ENCODE peak calls at places on chromosomes 7 and 10, in five cellular contexts. G is neuronal stem cell, T is H9, P is H1, E is mesenchymal stem cell. M is an unnamed sample.

GRCh38 chr7:37234928-37235327 is 213.7 kb downstream of the ELMO1 start:
- DNase-seq in G (peak), T (no peak), P (no peak), E (peak), M (no peak)

GRCh38 chr7:85806321-85806720 is 619.5 kb upstream of the SEMA3D start:
- DNase-seq in G (no peak), T (peak), P (no peak), E (no peak), M (no peak)

GRCh38 chr10:72145657-72146450 is 57.5 kb upstream of the SPOCK2 start:
- DNase-seq in G (peak), T (peak), P (no peak), E (no peak), M (no peak)

GRCh38 chr7:74627699-74628411 is 29.7 kb upstream of the GTF2I start:
- DNase-seq in G (peak), T (peak), P (no peak), E (no peak), M (no peak)

GRCh38 chr7:136869006-136869961 is 832 bp downstream of the CHRM2 start:
- DNase-seq in G (peak), T (peak), P (no peak), E (peak), M (no peak)

GRCh38 chr7:43678315-43678714 is 51.0 kb downstream of the COA1 start:
- DNase-seq in G (no peak), T (no peak), P (no peak), E (no peak), M (no peak)

GRCh38 chr10:60910543-60910942 is 33.4 kb downstream of the RHOBTB1 start:
- DNase-seq in G (no peak), T (no peak), P (no peak), E (no peak), M (peak)

GRCh38 chr7:15561840-15562239 is at the start of gene AGMO:
- DNase-seq in G (peak), T (no peak), P (no peak), E (no peak), M (no peak)

GRCh38 chr10:49465717-49466116 is 69.8 kb upstream of the DRGX start:
- DNase-seq in G (no peak), T (no peak), P (no peak), E (no peak), M (no peak)

GRCh38 chr10:29956335-29956924 is 103.0 kb downstream of the JCAD start:
- DNase-seq in G (no peak), T (no peak), P (no peak), E (no peak), M (no peak)

GRCh38 chr7:3897430-3898385 is 596.7 kb downstream of the SDK1 start:
- DNase-seq in G (no peak), T (no peak), P (no peak), E (peak), M (peak)

GRCh38 chr7:104093127-104093526 is 103.7 kb upstream of the RELN start:
- DNase-seq in G (no peak), T (no peak), P (no peak), E (no peak), M (no peak)

GRCh38 chr7:36209814-36210183 is 56.7 kb downstream of the EEPD1 start:
- DNase-seq in G (no peak), T (no peak), P (no peak), E (no peak), M (no peak)

GRCh38 chr10:72353028-72353962 is 1.4 kb downstream of the DNAJB12 start:
- DNase-seq in G (no peak), T (no peak), P (no peak), E (peak), M (no peak)

GRCh38 chr10:6701289-6701688 is 121.2 kb upstream of the PRKCQ start:
- DNase-seq in G (no peak), T (peak), P (no peak), E (no peak), M (no peak)

GRCh38 chr7:121446526-121446925 is 50.4 kb upstream of the FAM3C start:
- DNase-seq in G (no peak), T (no peak), P (no peak), E (no peak), M (peak)

GRCh38 chr7:7739718-7740355 is 21.4 kb upstream of the RPA3 start:
- DNase-seq in G (peak), T (no peak), P (no peak), E (no peak), M (no peak)

GRCh38 chr7:7745966-7746365 is 27.6 kb upstream of the RPA3 start:
- DNase-seq in G (no peak), T (no peak), P (no peak), E (no peak), M (no peak)

GRCh38 chr7:7742223-7742622 is 23.8 kb upstream of the RPA3 start:
- DNase-seq in G (no peak), T (peak), P (no peak), E (no peak), M (no peak)

GRCh38 chr7:7746419-7746818 is 28.0 kb upstream of the RPA3 start:
- DNase-seq in G (no peak), T (no peak), P (no peak), E (no peak), M (no peak)

DNA sequence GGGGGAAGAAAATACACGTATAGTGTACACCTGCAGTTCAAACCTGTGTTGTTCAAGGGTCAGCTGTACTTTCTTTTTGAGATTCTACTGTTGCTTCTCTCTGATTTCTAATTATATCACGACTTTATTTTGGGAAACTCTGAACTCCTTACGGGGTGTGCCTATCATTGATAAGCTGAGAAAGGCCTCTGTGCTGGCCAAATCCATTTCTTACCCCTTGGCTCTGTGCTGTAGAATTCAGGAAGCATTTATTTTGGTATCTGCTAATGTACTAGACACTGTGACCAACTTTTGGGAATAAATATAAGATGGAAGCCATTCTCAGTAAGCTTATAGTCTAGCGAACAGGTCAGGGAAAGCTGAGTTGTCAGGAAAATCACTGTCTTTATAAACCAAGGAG is 26.9 kb upstream of the RPA3 start:
- DNase-seq in G (no peak), T (no peak), P (no peak), E (no peak), M (no peak)
- H2BK12ac ChIP-seq in G (no peak), T (no peak), P (no peak), E (no peak), M (no peak)

GRCh38 chr7:19203686-19204085 is 58.5 kb upstream of the FERD3L start:
- DNase-seq in G (no peak), T (no peak), P (no peak), E (no peak), M (peak)
- H2BK12ac ChIP-seq in G (no peak), T (no peak), P (no peak), E (no peak), M (no peak)

DNA sequence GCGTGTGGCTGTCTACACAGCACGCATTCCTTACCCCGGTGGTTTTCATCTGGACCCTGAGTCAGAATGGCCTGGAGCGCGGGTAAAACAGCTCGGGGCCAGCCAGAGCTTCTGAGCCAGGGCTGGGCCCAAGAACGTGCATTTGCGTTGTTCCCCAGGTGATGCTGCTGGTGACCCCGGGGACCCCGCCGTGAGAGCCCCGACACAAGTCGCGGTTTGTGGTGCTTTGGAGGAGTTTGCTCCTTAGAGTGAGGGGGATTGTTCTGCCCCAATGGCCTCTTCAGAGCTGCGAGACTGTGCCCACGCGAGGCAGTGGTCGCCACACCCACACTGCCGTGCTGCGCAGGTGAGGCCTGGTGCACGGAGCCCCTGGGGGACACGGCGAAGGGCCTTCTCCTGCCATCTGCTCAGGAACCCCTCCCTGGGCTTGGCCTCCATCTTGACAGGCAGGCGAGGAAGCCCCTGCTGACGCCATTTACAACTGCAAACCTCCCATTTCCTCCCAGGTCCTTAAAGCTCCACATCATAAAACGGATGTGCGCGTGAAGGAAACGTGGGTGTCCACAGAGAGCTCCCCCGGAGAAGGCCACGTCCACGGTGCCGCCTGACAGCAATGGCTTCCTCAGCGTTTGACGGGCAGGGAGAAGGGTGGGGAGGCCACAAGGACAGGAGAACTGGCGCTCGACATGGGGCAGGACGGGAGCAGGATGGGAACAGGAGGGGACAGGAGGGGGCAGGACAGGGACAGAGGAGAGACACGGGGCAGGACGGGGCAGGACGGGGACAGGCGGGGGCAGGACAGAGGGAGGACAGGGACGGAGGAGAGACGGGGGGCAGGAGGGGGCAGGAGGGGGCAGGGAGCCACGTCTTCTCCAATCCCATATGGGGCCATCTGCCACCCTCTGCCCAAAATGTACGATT is 477.2 kb downstream of the DNAJB6 start:
- DNase-seq in G (no peak), T (no peak), P (no peak), E (no peak), M (no peak)
- H2BK12ac ChIP-seq in G (peak), T (no peak), P (peak), E (no peak), M (no peak)

GRCh38 chr10:12622016-12622415 is 272.7 kb downstream of the CAMK1D start:
- DNase-seq in G (no peak), T (no peak), P (no peak), E (no peak), M (no peak)
- H2BK12ac ChIP-seq in G (no peak), T (no peak), P (no peak), E (no peak), M (no peak)

GRCh38 chr7:133528796-133529195 is 275.9 kb downstream of the EXOC4 start:
- DNase-seq in G (no peak), T (no peak), P (no peak), E (no peak), M (no peak)

GRCh38 chr7:133530682-133531081 is 277.8 kb downstream of the EXOC4 start:
- DNase-seq in G (no peak), T (no peak), P (no peak), E (no peak), M (no peak)

GRCh38 chr7:133535308-133535707 is 282.4 kb downstream of the EXOC4 start:
- DNase-seq in G (no peak), T (no peak), P (no peak), E (no peak), M (peak)

GRCh38 chr7:133534816-133535215 is 281.9 kb downstream of the EXOC4 start:
- DNase-seq in G (no peak), T (no peak), P (no peak), E (no peak), M (no peak)

DNA sequence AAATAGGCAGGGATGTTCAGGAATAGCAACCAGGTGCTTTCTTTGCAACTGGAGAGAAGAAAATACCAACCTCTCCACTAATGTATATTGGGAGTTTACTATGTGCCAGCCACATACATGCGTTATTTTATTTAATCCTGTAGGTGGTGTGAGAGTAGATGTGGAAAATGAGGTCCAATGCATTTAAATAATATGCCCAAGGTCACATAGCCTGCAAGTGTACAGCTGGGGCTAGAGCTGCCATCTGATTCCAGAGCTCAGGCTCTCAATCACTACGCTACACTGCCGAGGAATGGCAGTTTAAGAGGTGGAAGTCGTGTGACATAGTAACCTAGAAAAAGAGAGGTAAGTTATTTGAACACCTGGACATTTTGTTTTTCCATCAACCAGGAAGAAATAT is 277.0 kb downstream of the EXOC4 start:
- DNase-seq in G (no peak), T (no peak), P (no peak), E (no peak), M (no peak)
- H2BK12ac ChIP-seq in G (no peak), T (no peak), P (no peak), E (no peak), M (no peak)

DNA sequence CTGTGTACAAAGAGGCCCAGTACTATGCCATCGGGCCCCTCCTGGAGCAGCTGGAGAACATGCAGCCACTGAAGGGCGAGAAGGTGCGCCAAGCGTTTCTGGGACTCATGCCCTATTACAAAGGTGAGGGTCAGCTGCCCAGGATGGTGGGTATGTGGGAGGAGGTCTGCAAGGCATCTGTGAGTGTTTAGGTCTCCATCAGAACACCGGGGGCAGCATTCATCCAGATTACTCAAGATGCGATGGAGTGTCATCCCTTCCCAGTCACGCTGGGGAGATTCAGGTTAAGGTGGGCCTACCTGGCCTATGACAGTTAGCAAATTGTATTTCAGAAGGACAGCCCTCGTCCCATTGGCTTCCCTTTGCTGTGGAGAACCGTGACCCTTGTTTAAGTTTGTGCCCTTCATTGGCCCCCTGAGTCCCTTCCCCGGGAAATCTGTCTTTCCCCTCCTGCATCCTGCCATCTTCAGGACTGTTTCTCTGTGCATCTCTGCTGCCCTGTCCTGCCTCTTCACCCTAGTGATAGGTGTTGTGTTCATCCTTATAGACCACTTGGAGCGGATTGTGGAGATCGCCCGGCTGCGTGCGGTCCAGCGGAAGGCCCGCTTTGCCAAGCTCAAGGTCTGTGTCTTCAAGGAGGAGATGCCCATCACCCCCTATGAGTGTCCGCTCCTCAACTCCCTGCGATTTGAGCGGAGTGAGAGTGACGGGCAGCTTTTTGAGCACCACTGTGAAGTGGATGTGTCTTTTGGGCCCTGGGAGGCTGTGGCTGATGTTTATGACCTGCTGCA is 9.8 kb downstream of the KCTD7 start:
- DNase-seq in G (no peak), T (no peak), P (no peak), E (no peak), M (no peak)
- H2BK12ac ChIP-seq in G (no peak), T (no peak), P (no peak), E (no peak), M (no peak)

DNA sequence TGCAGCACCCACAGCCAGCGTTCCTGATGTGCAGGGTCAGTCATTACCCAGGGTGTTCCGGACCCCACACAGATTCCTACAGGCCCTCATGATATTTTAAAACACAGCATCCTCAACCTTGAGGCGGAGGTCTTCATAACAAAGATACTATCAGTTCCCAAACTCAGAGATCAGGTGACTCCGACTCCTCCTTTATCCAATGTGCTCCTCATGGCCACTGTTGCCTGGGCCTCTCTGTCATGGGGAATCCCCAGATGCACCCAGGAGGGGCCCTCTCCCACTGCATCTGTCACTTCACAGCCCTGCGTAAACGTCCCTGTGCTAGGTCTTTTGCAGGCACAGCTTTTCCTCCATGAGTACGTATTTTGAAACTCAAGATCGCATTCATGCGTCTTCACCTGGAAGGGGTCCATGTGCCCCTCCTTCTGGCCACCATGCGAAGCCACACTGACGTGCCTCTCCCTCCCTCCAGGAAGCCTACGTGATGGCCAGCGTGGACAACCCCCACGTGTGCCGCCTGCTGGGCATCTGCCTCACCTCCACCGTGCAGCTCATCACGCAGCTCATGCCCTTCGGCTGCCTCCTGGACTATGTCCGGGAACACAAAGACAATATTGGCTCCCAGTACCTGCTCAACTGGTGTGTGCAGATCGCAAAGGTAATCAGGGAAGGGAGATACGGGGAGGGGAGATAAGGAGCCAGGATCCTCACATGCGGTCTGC is 162.2 kb downstream of the EGFR start:
- DNase-seq in G (no peak), T (no peak), P (no peak), E (no peak), M (peak)
- H2BK12ac ChIP-seq in G (no peak), T (no peak), P (no peak), E (no peak), M (no peak)

GRCh38 chr7:44767912-44768662 is 19.4 kb downstream of the ZMIZ2 start:
- DNase-seq in G (no peak), T (no peak), P (no peak), E (peak), M (no peak)
- H2BK12ac ChIP-seq in G (no peak), T (no peak), P (no peak), E (no peak), M (no peak)

GRCh38 chr7:156458011-156458410 is 182.6 kb upstream of the RNF32 start:
- DNase-seq in G (no peak), T (no peak), P (no peak), E (no peak), M (no peak)

GRCh38 chr7:156459582-156459981 is 181.0 kb upstream of the RNF32 start:
- DNase-seq in G (no peak), T (no peak), P (no peak), E (no peak), M (no peak)

GRCh38 chr7:156459067-156459466 is 181.5 kb upstream of the RNF32 start:
- DNase-seq in G (no peak), T (no peak), P (no peak), E (no peak), M (no peak)

GRCh38 chr7:156456032-156456431 is 184.5 kb upstream of the RNF32 start:
- DNase-seq in G (no peak), T (no peak), P (no peak), E (no peak), M (no peak)

GRCh38 chr7:156456503-156457115 is 184.0 kb upstream of the RNF32 start:
- DNase-seq in G (no peak), T (no peak), P (no peak), E (no peak), M (no peak)
- H2BK12ac ChIP-seq in G (no peak), T (no peak), P (no peak), E (no peak), M (no peak)

GRCh38 chr10:90787906-90788491 is 69.8 kb downstream of the HTR7 start:
- DNase-seq in G (peak), T (peak), P (no peak), E (peak), M (no peak)
- H2BK12ac ChIP-seq in G (no peak), T (no peak), P (no peak), E (no peak), M (no peak)